ENCODE peak calls at places on chromosomes 16 and 17, in nine cellular contexts. T is pancreas, U is IMR-90, C is PC-3, H is A549, W is heart left ventricle, F is K562, V is lower lobe of right lung, E is left lung. N is an unnamed sample.

GRCh38 chr17:45050680-45051059 is 762 bp downstream of the DCAKD start:
- ATAC-seq in W (peak; percentile 17), T (peak; percentile 4), C (peak; percentile 31), F (peak; percentile 36), V (peak; percentile 34), H (peak; percentile 17), U (peak; percentile 10), E (peak; percentile 22), N (no peak)

GRCh38 chr16:49811630-49812334 is 44.1 kb downstream of the ZNF423 start:
- ATAC-seq in H (no peak), U (no peak), V (no peak), W (peak; percentile 54), T (peak; percentile 88), E (no peak), C (no peak), F (no peak), N (no peak)

GRCh38 chr17:32993977-32994376 is 2.3 kb downstream of the SPACA3 start:
- ATAC-seq in U (no peak), E (no peak), H (no peak), C (no peak), W (no peak), V (no peak), T (no peak), F (no peak), N (no peak)

GRCh38 chr16:82011199-82011641 is at the start of gene SDR42E1:
- ATAC-seq in C (no peak), T (peak; percentile 98), V (peak; percentile 98), W (peak; percentile 58), E (peak; percentile 98), H (peak; percentile 88), F (peak; percentile 83), U (peak; percentile 27), N (no peak)

GRCh38 chr16:17302213-17302612 is 168.5 kb downstream of the XYLT1 start:
- ATAC-seq in H (no peak), F (no peak), U (no peak), E (no peak), T (no peak), C (no peak), W (no peak), V (no peak), N (no peak)

GRCh38 chr17:27540300-27541105 is 84.3 kb downstream of the KSR1 start:
- ATAC-seq in F (no peak), H (peak; percentile 84), T (peak; percentile 91), W (peak; percentile 92), E (peak; percentile 92), V (peak; percentile 95), C (no peak), U (peak; percentile 87), N (peak; percentile 87)

GRCh38 chr17:66677201-66677981 is 157.5 kb upstream of the CACNG5 start:
- ATAC-seq in W (no peak), F (no peak), V (no peak), C (no peak), E (no peak), U (peak; percentile 50), T (no peak), H (no peak), N (no peak)

GRCh38 chr17:376936-377863 is 24.6 kb upstream of the RPH3AL start:
- ATAC-seq in W (peak; percentile 83), U (peak; percentile 21), E (no peak), F (no peak), C (no peak), T (peak; percentile 85), V (no peak), H (no peak), N (peak; percentile 75)

GRCh38 chr17:8120520-8121443 is 2.5 kb upstream of the ALOXE3 start:
- ATAC-seq in E (peak; percentile 17), C (peak; percentile 6), U (peak; percentile 2), F (peak; percentile 22), V (peak; percentile 32), W (peak; percentile 22), H (peak; percentile 1), T (peak; percentile 21), N (no peak)

GRCh38 chr17:8121531-8122390 is 2.1 kb downstream of the HES7 start:
- ATAC-seq in U (peak; percentile 25), V (peak; percentile 5), W (peak; percentile 22), T (no peak), H (peak; percentile 15), F (peak; percentile 76), C (peak; percentile 6), E (peak; percentile 19), N (no peak)

GRCh38 chr17:8118769-8119574 is 658 bp upstream of the ALOXE3 start:
- ATAC-seq in C (peak; percentile 39), H (peak; percentile 33), W (peak; percentile 79), T (peak; percentile 79), U (peak; percentile 59), E (peak; percentile 77), V (peak; percentile 83), F (peak; percentile 81), N (peak; percentile 86)

GRCh38 chr17:8117980-8118768 is at the start of gene ALOXE3:
- ATAC-seq in W (no peak), F (no peak), E (peak; percentile 18), T (peak; percentile 9), V (peak; percentile 20), C (peak; percentile 42), H (peak; percentile 22), U (no peak), N (peak; percentile 16)

DNA sequence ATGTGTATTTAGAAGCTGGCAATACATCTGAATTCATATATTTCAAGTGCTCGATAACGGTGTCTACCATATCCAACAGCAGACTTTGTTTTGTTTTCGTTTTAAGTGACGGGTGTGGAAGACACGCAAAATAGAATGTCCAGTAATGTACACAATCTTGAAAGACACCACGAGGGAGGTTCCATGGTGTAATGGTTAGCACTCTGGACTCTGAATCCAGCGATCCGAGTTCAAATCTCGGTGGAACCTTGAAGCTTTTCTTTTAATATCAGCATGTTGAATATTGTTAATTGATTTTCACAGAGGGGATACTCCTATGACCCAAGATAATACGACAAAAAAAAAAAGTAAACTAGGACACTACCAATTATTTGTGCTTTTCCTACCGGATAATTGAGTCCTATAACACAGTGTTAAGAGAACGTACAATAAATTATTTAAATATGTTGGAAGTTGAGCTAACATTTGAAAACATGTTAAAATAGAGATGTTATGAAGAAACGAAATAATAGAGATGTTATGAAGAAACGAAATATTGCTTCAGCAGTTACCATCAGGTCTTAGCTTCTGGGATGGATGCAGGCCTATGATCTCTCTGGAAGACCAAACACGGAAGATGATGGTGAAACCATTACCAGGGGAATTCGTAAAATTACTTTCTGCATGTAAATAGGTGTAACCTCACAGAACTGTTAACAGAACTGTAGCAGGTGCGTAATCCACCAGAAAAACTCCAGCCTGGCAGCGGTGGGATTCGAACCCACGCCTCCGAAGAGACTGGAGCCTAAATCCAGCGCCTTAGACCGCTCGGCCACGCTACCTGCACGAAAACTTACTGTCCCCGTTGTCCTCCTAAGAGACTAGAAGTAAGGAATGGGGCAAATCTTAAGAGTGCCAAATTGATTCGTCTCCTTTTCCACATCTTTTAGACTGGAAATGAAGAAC is 1.5 kb upstream of the ALOXE3 start:
- ATAC-seq in F (peak; percentile 46), U (peak; percentile 36), V (peak; percentile 73), H (peak; percentile 37), W (peak; percentile 66), T (peak; percentile 77), E (peak; percentile 59), C (peak; percentile 39), N (peak; percentile 75)
- H3K4me1 ChIP-seq in F (peaks cover 52% of the 10 kb centered on the region), U (peaks cover 11% of the 10 kb centered on the region), V (peaks cover 70% of the 10 kb centered on the region), H (peaks cover 21% of the 10 kb centered on the region), W (peaks cover 48% of the 10 kb centered on the region), T (peaks cover 47% of the 10 kb centered on the region), E (peaks cover 35% of the 10 kb centered on the region), C (peaks cover 15% of the 10 kb centered on the region), N (peaks cover 61% of the 10 kb centered on the region)

DNA sequence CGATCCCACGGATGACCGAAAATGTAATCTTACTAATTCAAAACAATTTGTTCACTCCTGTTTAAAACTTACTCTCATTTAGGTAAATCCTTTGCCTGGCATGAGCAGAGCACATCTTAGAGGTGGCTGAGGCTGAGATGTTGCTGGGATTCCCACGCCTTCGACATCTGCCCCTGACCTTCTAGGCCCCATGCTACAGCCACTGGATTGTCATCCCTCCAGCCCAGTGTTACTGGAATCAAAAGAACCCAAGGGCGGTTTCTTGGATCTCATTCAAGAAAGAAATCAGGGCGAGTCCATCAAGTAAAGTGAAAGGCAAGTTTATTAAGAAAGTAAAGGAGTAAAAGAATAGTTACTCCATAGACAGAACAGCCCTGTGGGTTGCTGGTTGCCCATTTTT is 64.5 kb upstream of the SHISA6 start:
- ATAC-seq in T (no peak), U (no peak), C (no peak), V (no peak), E (no peak), W (no peak), H (no peak), F (no peak), N (no peak)
- H3K9me3 ChIP-seq in T (no peaks in the 10 kb centered on the region), U (peaks cover 28% of the 10 kb centered on the region), C (no peaks in the 10 kb centered on the region), V (no peaks in the 10 kb centered on the region), E (no peaks in the 10 kb centered on the region), W (no peaks in the 10 kb centered on the region), H (no peaks in the 10 kb centered on the region), F (no peaks in the 10 kb centered on the region), N (no peaks in the 10 kb centered on the region)

GRCh38 chr17:38740806-38741205 is 7.3 kb downstream of the PCGF2 start:
- ATAC-seq in F (no peak), W (no peak), V (no peak), E (no peak), H (no peak), T (no peak), C (no peak), U (no peak), N (no peak)
- H3K4me1 ChIP-seq in F (peaks cover 27% of the 10 kb centered on the region), W (peaks cover 27% of the 10 kb centered on the region), V (peaks cover 39% of the 10 kb centered on the region), E (peaks cover 13% of the 10 kb centered on the region), H (peaks cover 24% of the 10 kb centered on the region), T (peaks cover 41% of the 10 kb centered on the region), C (no peaks in the 10 kb centered on the region), U (peaks cover 15% of the 10 kb centered on the region), N (no peaks in the 10 kb centered on the region)

DNA sequence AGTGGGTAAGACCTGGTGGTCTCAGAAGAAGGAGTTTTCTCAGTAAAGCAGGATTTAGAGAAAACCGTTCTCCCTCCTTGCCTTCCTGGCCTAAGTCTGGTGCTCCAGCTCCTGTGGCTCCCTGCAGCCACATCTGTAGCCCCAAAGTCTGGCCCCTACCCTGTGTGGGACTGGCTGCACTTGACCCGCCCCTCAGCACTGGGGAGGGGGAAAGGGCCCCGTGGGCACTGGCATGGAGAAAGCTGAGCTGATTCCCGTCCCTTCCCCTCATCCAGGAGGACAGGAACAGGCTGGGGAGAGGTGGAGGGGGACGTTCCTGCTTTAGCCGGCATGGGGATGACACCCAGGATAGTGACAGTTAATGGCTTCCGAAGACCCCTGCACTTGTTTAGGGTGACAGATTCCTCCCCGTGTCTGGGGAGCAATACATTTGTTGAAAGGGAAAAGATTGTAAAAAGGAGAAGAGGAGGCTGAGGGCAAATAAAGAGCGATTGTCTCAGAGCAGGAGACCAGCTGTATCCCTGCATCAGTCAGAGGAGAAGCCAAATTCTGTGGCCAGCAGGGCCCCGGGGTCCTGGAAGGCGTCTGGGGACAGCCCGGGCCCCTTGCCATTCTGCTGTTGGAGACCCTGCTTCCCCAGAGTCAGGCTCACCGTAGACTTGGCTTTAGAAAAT is 37.9 kb downstream of the GRIN2C start:
- ATAC-seq in W (no peak), H (no peak), F (no peak), E (no peak), V (no peak), U (no peak), T (no peak), C (no peak), N (no peak)
- H3K9me3 ChIP-seq in W (no peaks in the 10 kb centered on the region), H (no peaks in the 10 kb centered on the region), F (no peaks in the 10 kb centered on the region), E (no peaks in the 10 kb centered on the region), V (no peaks in the 10 kb centered on the region), U (no peaks in the 10 kb centered on the region), T (no peaks in the 10 kb centered on the region), C (no peaks in the 10 kb centered on the region), N (no peaks in the 10 kb centered on the region)